ENCODE peak calls at places on chromosomes 12 and 14, in seven cellular contexts. V is AG10803, Y is A549, U is heart left ventricle, M is colonic mucosa, N is neural progenitor cell, X is body of pancreas. S is an unnamed sample.
A peak's percentile ranks its signal among the peaks of the same experiment; 100 is the strongest.

GRCh38 chr12:123139926-123140674 is 10.8 kb downstream of the PITPNM2 start:
- DNase-seq in V (peak; percentile 40), Y (no peak), U (no peak), M (peak; percentile 75), N (peak; percentile 49), X (no peak), S (peak; percentile 34)

GRCh38 chr12:132256646-132257045 is 72.7 kb downstream of the GALNT9 start:
- DNase-seq in V (no peak), Y (no peak), U (no peak), M (no peak), N (no peak), X (no peak), S (no peak)

GRCh38 chr12:4717806-4718205 is 2.4 kb upstream of the GALNT8 start:
- DNase-seq in V (no peak), Y (no peak), U (no peak), M (no peak), N (no peak), X (no peak), S (no peak)

GRCh38 chr12:74021937-74022336 is 515.7 kb upstream of the ATXN7L3B start:
- DNase-seq in V (no peak), Y (peak; percentile 22), U (peak; percentile 45), M (peak; percentile 24), N (peak; percentile 92), X (peak; percentile 71), S (no peak)

GRCh38 chr12:48767047-48767446 is 21.8 kb downstream of the ADCY6 start:
- DNase-seq in V (peak; percentile 67), Y (no peak), U (peak; percentile 88), M (no peak), N (no peak), X (peak; percentile 22), S (peak; percentile 51)

GRCh38 chr12:93109794-93110203 is 180.7 kb upstream of the EEA1 start:
- DNase-seq in V (no peak), Y (no peak), U (no peak), M (no peak), N (no peak), X (no peak), S (no peak)

GRCh38 chr12:81296556-81297305 is 218.9 kb downstream of the ACSS3 start:
- DNase-seq in V (peak; percentile 48), Y (no peak), U (no peak), M (no peak), N (no peak), X (peak; percentile 4), S (peak; percentile 33)

GRCh38 chr12:64610092-64610659 is at the start of gene RASSF3:
- DNase-seq in V (peak; percentile 38), Y (peak; percentile 53), U (peak; percentile 84), M (peak; percentile 81), N (peak; percentile 90), X (peak; percentile 82), S (peak; percentile 45)

GRCh38 chr12:68267892-68268396 is 14.5 kb upstream of the IL22 start:
- DNase-seq in V (peak; percentile 96), Y (no peak), U (no peak), M (no peak), N (no peak), X (no peak), S (peak; percentile 75)

GRCh38 chr14:35406090-35406489 is 1.5 kb upstream of the NFKBIA start:
- DNase-seq in V (no peak), Y (no peak), U (no peak), M (no peak), N (no peak), X (no peak), S (no peak)

GRCh38 chr12:50188875-50189575 is 21.9 kb upstream of the CERS5 start:
- DNase-seq in V (no peak), Y (no peak), U (no peak), M (peak; percentile 59), N (no peak), X (no peak), S (no peak)

GRCh38 chr12:124466200-124467128 is 100.9 kb downstream of the NCOR2 start:
- DNase-seq in V (no peak), Y (no peak), U (peak; percentile 84), M (peak; percentile 57), N (no peak), X (peak; percentile 34), S (no peak)

DNA sequence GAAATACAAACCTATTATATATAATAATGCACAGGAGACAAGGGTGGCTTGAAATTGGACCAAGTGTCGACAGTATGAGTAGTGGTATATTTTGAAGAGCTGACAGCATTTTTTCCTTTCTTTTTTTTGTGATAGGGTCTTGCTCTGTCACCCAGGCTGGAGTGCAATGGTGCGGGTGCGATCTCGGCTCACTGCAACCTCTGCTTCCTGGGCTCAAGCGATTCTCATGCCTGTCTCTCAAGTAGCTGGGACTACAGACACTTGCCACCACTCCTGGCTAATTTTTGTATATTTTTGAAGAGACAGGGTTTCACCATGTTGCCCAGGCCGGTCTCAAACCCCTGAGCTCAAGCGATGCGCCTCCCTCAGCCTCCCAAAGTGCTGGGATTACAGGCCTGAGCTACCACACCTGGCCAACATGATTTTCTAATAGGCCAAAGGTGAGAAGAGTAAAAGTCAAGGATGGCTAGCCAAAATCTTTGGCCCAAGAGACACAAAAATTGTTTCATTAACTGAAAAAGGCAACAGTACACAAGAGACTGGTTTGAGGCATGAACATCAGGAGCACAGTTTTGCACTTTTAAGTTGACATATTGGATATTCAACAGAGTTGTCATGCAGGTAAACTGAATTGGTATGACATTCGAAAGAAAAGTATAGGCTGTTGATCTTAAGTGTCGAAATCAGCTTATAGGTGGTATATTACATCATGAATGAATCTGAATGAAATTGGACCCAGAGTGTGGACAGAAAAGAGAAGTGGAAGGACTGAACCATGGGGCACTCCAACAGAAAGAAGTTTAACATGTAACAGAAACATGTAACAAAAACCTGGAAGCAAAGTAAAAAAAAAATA is 12.5 kb downstream of the HNRNPC start:
- DNase-seq in V (no peak), Y (no peak), U (no peak), M (no peak), N (no peak), X (no peak), S (no peak)
- H3K4me3 ChIP-seq in V (no peak overlapping the region), Y (no peak overlapping the region), U (no peak overlapping the region), M (no peak overlapping the region), N (no peak overlapping the region), X (no peak overlapping the region), S (no peak overlapping the region)

GRCh38 chr12:102740157-102741032 is 176.6 kb downstream of the PAH start:
- DNase-seq in V (peak; percentile 61), Y (peak; percentile 12), U (no peak), M (no peak), N (peak; percentile 41), X (no peak), S (peak; percentile 54)
- TF ChIP-seq CTCF in V (peak; percentile 58), Y (peak; percentile 69), U (no peak), M (no peak), N (peak; percentile 54), X (no peak), S (no peak)

GRCh38 chr14:54823757-54824549 is 78.7 kb downstream of the GCH1 start:
- DNase-seq in V (no peak), Y (no peak), U (no peak), M (no peak), N (no peak), X (no peak), S (no peak)
- H3K4me3 ChIP-seq in V (no peak overlapping the region), Y (no peak overlapping the region), U (no peak overlapping the region), M (no peak overlapping the region), N (no peak overlapping the region), X (no peak overlapping the region), S (no peak overlapping the region)

DNA sequence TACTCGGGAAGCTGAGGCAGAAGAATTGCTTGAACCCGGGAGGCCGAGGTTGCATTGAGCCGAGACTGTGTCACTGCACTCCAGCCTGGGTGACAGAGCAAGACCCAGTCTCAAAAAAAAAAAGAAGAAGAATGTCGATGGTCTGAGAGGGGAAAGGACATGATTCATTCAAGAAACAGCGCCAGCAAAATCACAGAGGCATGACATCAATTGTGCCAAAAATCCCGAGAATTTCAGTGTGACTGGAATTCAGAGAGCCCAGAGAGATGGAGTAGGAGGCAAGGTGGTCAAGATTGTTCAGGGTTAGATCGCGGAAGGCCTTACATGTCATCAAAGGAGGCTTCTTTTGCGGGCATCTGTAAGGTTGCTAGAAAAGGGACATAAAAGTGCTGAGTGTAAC is 483.3 kb downstream of the VRK1 start:
- DNase-seq in V (no peak), Y (no peak), U (no peak), M (no peak), N (no peak), X (no peak), S (no peak)
- TF ChIP-seq CTCF in V (no peak), Y (no peak), U (no peak), M (no peak), N (no peak), X (no peak), S (no peak)

GRCh38 chr14:28785096-28785952 is 18.7 kb downstream of the FOXG1 start:
- DNase-seq in V (peak; percentile 12), Y (no peak), U (no peak), M (no peak), N (peak; percentile 56), X (no peak), S (peak; percentile 46)
- H3K4me3 ChIP-seq in V (peak overlapping the region; percentile 44), Y (no peak overlapping the region), U (peak overlapping the region; percentile 7), M (no peak overlapping the region), N (peak overlapping the region; percentile 44), X (no peak overlapping the region), S (peak overlapping the region; percentile 49)

DNA sequence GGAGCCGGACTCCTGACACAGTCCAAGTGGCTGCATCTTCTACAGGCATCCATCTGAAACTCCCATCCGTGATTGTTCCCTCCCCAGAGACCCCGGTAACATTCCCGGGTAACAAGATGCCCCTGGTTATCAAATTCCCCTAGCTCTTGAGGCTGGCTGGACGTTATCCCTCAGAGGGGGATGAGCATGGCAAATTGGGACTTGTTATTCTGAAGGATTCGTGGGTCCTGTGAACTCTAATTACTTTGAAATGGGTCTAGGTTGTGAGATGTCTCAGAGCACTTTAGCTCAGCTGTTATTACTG is 642 bp upstream of the PAN2 start:
- DNase-seq in V (no peak), Y (no peak), U (no peak), M (no peak), N (no peak), X (no peak), S (no peak)
- TF ChIP-seq CTCF in V (no peak), Y (no peak), U (no peak), M (no peak), N (no peak), X (no peak), S (no peak)

GRCh38 chr14:24080142-24080530 is 8.8 kb downstream of the CPNE6 start:
- DNase-seq in V (no peak), Y (no peak), U (no peak), M (no peak), N (peak; percentile 11), X (no peak), S (no peak)
- H3K4me3 ChIP-seq in V (no peak overlapping the region), Y (no peak overlapping the region), U (no peak overlapping the region), M (no peak overlapping the region), N (no peak overlapping the region), X (no peak overlapping the region), S (no peak overlapping the region)

DNA sequence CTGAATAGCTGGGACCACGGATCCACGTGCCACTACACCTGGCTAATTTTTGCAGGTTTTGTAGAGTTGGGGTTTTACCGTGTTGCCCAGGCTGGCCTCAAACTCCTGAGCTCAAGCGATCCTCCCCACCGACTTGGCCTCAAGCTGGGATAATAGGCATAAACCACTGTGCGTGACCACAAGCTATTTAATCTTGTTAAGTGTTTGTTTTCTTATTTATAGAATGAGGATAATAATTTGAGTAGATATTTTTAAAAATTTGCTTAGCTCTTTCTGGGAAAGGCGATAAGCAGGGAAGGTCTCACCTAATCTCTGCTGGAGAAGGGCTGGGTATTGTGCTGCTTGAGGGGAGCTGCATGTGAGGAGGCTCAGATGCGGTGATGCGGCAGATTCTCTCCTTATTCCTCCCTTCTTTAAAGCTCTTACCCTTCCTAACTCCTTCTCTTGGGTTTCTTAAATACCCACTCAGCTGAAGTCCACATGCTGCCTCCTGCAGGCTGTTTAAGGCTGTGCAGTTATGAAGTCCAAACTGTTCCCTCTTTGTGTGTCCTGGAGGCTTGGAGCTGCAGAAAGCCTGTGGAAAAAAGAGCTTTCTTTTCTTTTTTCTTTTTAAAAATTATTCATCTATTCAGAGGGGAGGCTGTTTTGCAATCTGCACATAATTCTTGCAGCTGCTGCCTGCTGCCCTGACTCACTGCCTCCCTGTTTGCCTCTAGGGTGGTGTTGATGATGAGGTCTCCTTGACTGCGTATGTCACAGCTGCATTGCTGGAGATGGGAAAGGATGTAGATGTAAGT is 37.9 kb downstream of the A2ML1 start:
- DNase-seq in V (peak; percentile 57), Y (no peak), U (peak; percentile 34), M (peak; percentile 22), N (peak; percentile 72), X (peak; percentile 60), S (peak; percentile 41)
- TF ChIP-seq CTCF in V (peak; percentile 75), Y (peak; percentile 42), U (peak; percentile 58), M (peak; percentile 45), N (peak; percentile 76), X (peak; percentile 54), S (peak; percentile 65)